ENCODE peak calls at places on chromosome 22, in five cellular contexts. N is iris pigment epithelial cell; A is head of caudate nucleus; R is activated CD4-positive, CD25-positive, alpha-beta regulatory T cell; O is AG20443. H is an unnamed sample.

GRCh38 chr22:24181088-24181995 is at the start of gene SUSD2:
- DNase-seq in N (no peak), A (no peak), R (no peak), O (peak; percentile 52), H (no peak)

GRCh38 chr22:17562906-17563870 is at the start of gene SLC25A18:
- DNase-seq in N (peak; percentile 35), A (peak; percentile 37), R (no peak), O (no peak), H (no peak)

GRCh38 chr22:36671398-36671797 is 32.2 kb downstream of the CACNG2 start:
- DNase-seq in N (no peak), A (no peak), R (no peak), O (no peak), H (no peak)

GRCh38 chr22:49789289-49790141 is 38.2 kb downstream of the BRD1 start:
- DNase-seq in N (peak; percentile 59), A (no peak), R (peak; percentile 42), O (peak; percentile 88), H (no peak)

GRCh38 chr22:48640890-48641771 is 1186.5 kb downstream of the BRD1 start:
- DNase-seq in N (no peak), A (no peak), R (no peak), O (no peak), H (no peak)

GRCh38 chr22:19497245-19497644 is 17.5 kb downstream of the CDC45 start:
- DNase-seq in N (peak; percentile 96), A (no peak), R (no peak), O (peak; percentile 53), H (no peak)

GRCh38 chr22:39994566-39995345 is at the start of gene FAM83F:
- DNase-seq in N (no peak), A (no peak), R (no peak), O (peak; percentile 46), H (no peak)

GRCh38 chr22:23256986-23257888 is 76.9 kb downstream of the BCR start:
- DNase-seq in N (no peak), A (no peak), R (no peak), O (peak; percentile 94), H (no peak)

GRCh38 chr22:37500745-37501144 is 14.6 kb upstream of the MFNG start:
- DNase-seq in N (no peak), A (no peak), R (no peak), O (no peak), H (no peak)

GRCh38 chr22:19880786-19881569 is 26.3 kb upstream of the GNB1L start:
- DNase-seq in N (peak; percentile 96), A (no peak), R (no peak), O (peak; percentile 97), H (peak; percentile 63)

GRCh38 chr22:46054878-46055158 is 77.9 kb upstream of the WNT7B start:
- DNase-seq in N (no peak), A (no peak), R (no peak), O (no peak), H (no peak)

GRCh38 chr22:23038334-23038642 is 32.0 kb upstream of the GNAZ start:
- DNase-seq in N (no peak), A (no peak), R (no peak), O (no peak), H (no peak)

GRCh38 chr22:44398791-44399190 is 86.0 kb upstream of the SHISAL1 start:
- DNase-seq in N (no peak), A (no peak), R (no peak), O (no peak), H (peak; percentile 30)

GRCh38 chr22:44363214-44363979 is 50.6 kb upstream of the SHISAL1 start:
- DNase-seq in N (peak; percentile 21), A (no peak), R (no peak), O (peak; percentile 91), H (no peak)

GRCh38 chr22:49289822-49290221 is 537.9 kb downstream of the BRD1 start:
- DNase-seq in N (no peak), A (no peak), R (no peak), O (no peak), H (no peak)

GRCh38 chr22:46075764-46076531 is 74.4 kb upstream of the PPARA start:
- DNase-seq in N (no peak), A (no peak), R (no peak), O (no peak), H (peak; percentile 15)

GRCh38 chr22:37911697-37912096 is 5.6 kb downstream of the MICALL1 start:
- DNase-seq in N (no peak), A (no peak), R (no peak), O (no peak), H (no peak)

GRCh38 chr22:29306175-29306829 is at the start of gene GAS2L1:
- DNase-seq in N (peak; percentile 86), A (peak; percentile 76), R (no peak), O (peak; percentile 97), H (no peak)

GRCh38 chr22:39800790-39801540 is 92.6 kb downstream of the ENTHD1 start:
- DNase-seq in N (no peak), A (no peak), R (no peak), O (no peak), H (no peak)

GRCh38 chr22:17767236-17768065 is 6.8 kb downstream of the BID start:
- DNase-seq in N (no peak), A (no peak), R (no peak), O (no peak), H (no peak)

GRCh38 chr22:41305646-41306045 is 4.3 kb downstream of the ZC3H7B start:
- DNase-seq in N (peak; percentile 54), A (no peak), R (no peak), O (peak; percentile 83), H (no peak)

GRCh38 chr22:30408388-30409101 is 11.7 kb downstream of the SEC14L2 start:
- DNase-seq in N (peak; percentile 69), A (no peak), R (no peak), O (peak; percentile 73), H (no peak)

GRCh38 chr22:40720538-40721256 is 41.4 kb downstream of the MCHR1 start:
- DNase-seq in N (peak; percentile 24), A (no peak), R (no peak), O (peak; percentile 22), H (no peak)

GRCh38 chr22:50599816-50600454 is 658 bp upstream of the MAPK8IP2 start:
- DNase-seq in N (peak; percentile 24), A (peak; percentile 48), R (peak; percentile 47), O (peak; percentile 93), H (peak; percentile 91)

GRCh38 chr22:30474683-30475424 is 3.0 kb upstream of the SEC14L3 start:
- DNase-seq in N (no peak), A (no peak), R (no peak), O (no peak), H (no peak)

H was measured in mesothelial cell of epicardium.